ENCODE peak calls at places on chromosomes 4 and X, in five cellular contexts. One of them, this sample, is unnamed.

GRCh38 chrX:53049127-53049517 is 533 bp downstream of the GPR173 start:
- DNase-seq in esophagus squamous epithelium: no peak
- DNase-seq in tibial artery: no peak
- DNase-seq in lower leg skin: no peak
- DNase-seq in brain microvascular endothelial cell: no peak
- DNase-seq in this sample: no peak

GRCh38 chr4:76782837-76783236 is 115.1 kb downstream of the SOWAHB start:
- DNase-seq in esophagus squamous epithelium: no peak
- DNase-seq in tibial artery: no peak
- DNase-seq in lower leg skin: no peak
- DNase-seq in brain microvascular endothelial cell: peak; percentile 74
- DNase-seq in this sample: no peak

GRCh38 chrX:10631416-10632145 is 11.2 kb upstream of the MID1 start:
- DNase-seq in tibial artery: no peak
- DNase-seq in esophagus squamous epithelium: no peak
- DNase-seq in lower leg skin: no peak
- DNase-seq in brain microvascular endothelial cell: no peak
- DNase-seq in this sample: no peak

GRCh38 chr4:101158507-101158906 is 188.8 kb downstream of the PPP3CA start:
- DNase-seq in tibial artery: no peak
- DNase-seq in esophagus squamous epithelium: no peak
- DNase-seq in lower leg skin: no peak
- DNase-seq in brain microvascular endothelial cell: no peak
- DNase-seq in this sample: no peak

GRCh38 chr4:183142566-183143545 is 43.8 kb downstream of the WWC2 start:
- DNase-seq in lower leg skin: peak; percentile 87
- DNase-seq in brain microvascular endothelial cell: no peak
- DNase-seq in esophagus squamous epithelium: no peak
- DNase-seq in tibial artery: peak; percentile 43
- DNase-seq in this sample: peak; percentile 30

GRCh38 chr4:93203708-93204107 is 624.8 kb upstream of the ATOH1 start:
- DNase-seq in brain microvascular endothelial cell: no peak
- DNase-seq in tibial artery: no peak
- DNase-seq in lower leg skin: no peak
- DNase-seq in esophagus squamous epithelium: no peak
- DNase-seq in this sample: no peak

GRCh38 chrX:149721778-149722177 is 9.9 kb downstream of the MAGEA11 start:
- DNase-seq in brain microvascular endothelial cell: no peak
- DNase-seq in esophagus squamous epithelium: no peak
- DNase-seq in lower leg skin: peak; percentile 60
- DNase-seq in tibial artery: no peak
- DNase-seq in this sample: no peak

GRCh38 chrX:113892401-113892800 is 691.5 kb upstream of the HTR2C start:
- DNase-seq in esophagus squamous epithelium: no peak
- DNase-seq in brain microvascular endothelial cell: no peak
- DNase-seq in tibial artery: no peak
- DNase-seq in lower leg skin: no peak
- DNase-seq in this sample: no peak

GRCh38 chr4:76279462-76279861 is 27.1 kb upstream of the STBD1 start:
- DNase-seq in lower leg skin: no peak
- DNase-seq in brain microvascular endothelial cell: no peak
- DNase-seq in esophagus squamous epithelium: no peak
- DNase-seq in tibial artery: no peak
- DNase-seq in this sample: no peak

GRCh38 chr4:3470244-3471097 is 7.4 kb downstream of the DOK7 start:
- DNase-seq in lower leg skin: no peak
- DNase-seq in tibial artery: no peak
- DNase-seq in esophagus squamous epithelium: no peak
- DNase-seq in brain microvascular endothelial cell: no peak
- DNase-seq in this sample: peak; percentile 28

GRCh38 chr4:82500106-82500738 is 61.6 kb downstream of the TMEM150C start:
- DNase-seq in esophagus squamous epithelium: no peak
- DNase-seq in tibial artery: no peak
- DNase-seq in lower leg skin: no peak
- DNase-seq in brain microvascular endothelial cell: no peak
- DNase-seq in this sample: no peak

GRCh38 chr4:143531368-143531767 is 17.9 kb downstream of the SMARCA5 start:
- DNase-seq in lower leg skin: no peak
- DNase-seq in tibial artery: no peak
- DNase-seq in esophagus squamous epithelium: no peak
- DNase-seq in brain microvascular endothelial cell: no peak
- DNase-seq in this sample: no peak

GRCh38 chr4:81632581-81633247 is 161.0 kb upstream of the RASGEF1B start:
- DNase-seq in esophagus squamous epithelium: no peak
- DNase-seq in brain microvascular endothelial cell: no peak
- DNase-seq in lower leg skin: no peak
- DNase-seq in tibial artery: no peak
- DNase-seq in this sample: no peak

GRCh38 chr4:134634301-134634700 is 432.7 kb upstream of the PABPC4L start:
- DNase-seq in brain microvascular endothelial cell: no peak
- DNase-seq in esophagus squamous epithelium: no peak
- DNase-seq in lower leg skin: no peak
- DNase-seq in tibial artery: no peak
- DNase-seq in this sample: no peak

GRCh38 chr4:24248674-24249644 is 335.4 kb downstream of the DHX15 start:
- DNase-seq in lower leg skin: no peak
- DNase-seq in brain microvascular endothelial cell: no peak
- DNase-seq in tibial artery: no peak
- DNase-seq in esophagus squamous epithelium: no peak
- DNase-seq in this sample: no peak

GRCh38 chrX:29627833-29628232 is 587.5 kb upstream of the MAGEB2 start:
- DNase-seq in brain microvascular endothelial cell: peak; percentile 24
- DNase-seq in lower leg skin: no peak
- DNase-seq in tibial artery: no peak
- DNase-seq in esophagus squamous epithelium: no peak
- DNase-seq in this sample: no peak

GRCh38 chr4:39068907-39069306 is 6.9 kb downstream of the KLHL5 start:
- DNase-seq in esophagus squamous epithelium: no peak
- DNase-seq in lower leg skin: no peak
- DNase-seq in tibial artery: no peak
- DNase-seq in brain microvascular endothelial cell: no peak
- DNase-seq in this sample: no peak

GRCh38 chr4:73978886-73979285 is 2.9 kb downstream of the PF4 start:
- DNase-seq in lower leg skin: no peak
- DNase-seq in esophagus squamous epithelium: no peak
- DNase-seq in tibial artery: no peak
- DNase-seq in brain microvascular endothelial cell: peak; percentile 75
- DNase-seq in this sample: no peak

GRCh38 chrX:103063191-103063845 is 653 bp downstream of the BEX1 start:
- DNase-seq in tibial artery: no peak
- DNase-seq in esophagus squamous epithelium: no peak
- DNase-seq in lower leg skin: no peak
- DNase-seq in brain microvascular endothelial cell: peak; percentile 32
- DNase-seq in this sample: no peak

GRCh38 chr4:110085131-110085530 is 113.3 kb downstream of the ELOVL6 start:
- DNase-seq in brain microvascular endothelial cell: peak; percentile 45
- DNase-seq in tibial artery: no peak
- DNase-seq in esophagus squamous epithelium: no peak
- DNase-seq in lower leg skin: no peak
- DNase-seq in this sample: peak; percentile 71

GRCh38 chr4:11739992-11740391 is 311.3 kb upstream of the HS3ST1 start:
- DNase-seq in brain microvascular endothelial cell: no peak
- DNase-seq in tibial artery: no peak
- DNase-seq in lower leg skin: no peak
- DNase-seq in esophagus squamous epithelium: no peak
- DNase-seq in this sample: no peak

GRCh38 chrX:133373366-133374079 is 41.8 kb downstream of the GPC4 start:
- DNase-seq in lower leg skin: no peak
- DNase-seq in esophagus squamous epithelium: no peak
- DNase-seq in brain microvascular endothelial cell: no peak
- DNase-seq in tibial artery: no peak
- DNase-seq in this sample: no peak

GRCh38 chrX:37627602-37628001 is 56.1 kb downstream of the LANCL3 start:
- DNase-seq in brain microvascular endothelial cell: no peak
- DNase-seq in lower leg skin: no peak
- DNase-seq in tibial artery: no peak
- DNase-seq in esophagus squamous epithelium: no peak
- DNase-seq in this sample: no peak

GRCh38 chr4:1899149-1900086 is 28.2 kb downstream of the NSD2 start:
- DNase-seq in lower leg skin: peak; percentile 91
- DNase-seq in brain microvascular endothelial cell: peak; percentile 71
- DNase-seq in tibial artery: peak; percentile 61
- DNase-seq in esophagus squamous epithelium: peak; percentile 16
- DNase-seq in this sample: peak; percentile 68

GRCh38 chr4:46196086-46196485 is 72.2 kb upstream of the GABRG1 start:
- DNase-seq in lower leg skin: no peak
- DNase-seq in brain microvascular endothelial cell: no peak
- DNase-seq in esophagus squamous epithelium: no peak
- DNase-seq in tibial artery: no peak
- DNase-seq in this sample: no peak

GRCh38 chrX:46573331-46573895 is at the start of gene CHST7:
- DNase-seq in tibial artery: peak; percentile 60
- DNase-seq in lower leg skin: peak; percentile 91
- DNase-seq in esophagus squamous epithelium: no peak
- DNase-seq in brain microvascular endothelial cell: peak; percentile 53
- DNase-seq in this sample: peak; percentile 78

GRCh38 chrX:151505796-151506195 is 57.7 kb upstream of the PASD1 start:
- DNase-seq in tibial artery: no peak
- DNase-seq in brain microvascular endothelial cell: no peak
- DNase-seq in lower leg skin: no peak
- DNase-seq in esophagus squamous epithelium: no peak
- DNase-seq in this sample: peak; percentile 14
- TF ChIP-seq CTCF in tibial artery: no peak
- TF ChIP-seq CTCF in brain microvascular endothelial cell: no peak
- TF ChIP-seq CTCF in lower leg skin: no peak
- TF ChIP-seq CTCF in esophagus squamous epithelium: peak; percentile 31
- TF ChIP-seq CTCF in this sample: no peak

GRCh38 chrX:70979136-70979762 is 48.4 kb upstream of the SLC7A3 start:
- DNase-seq in lower leg skin: no peak
- DNase-seq in tibial artery: no peak
- DNase-seq in esophagus squamous epithelium: no peak
- DNase-seq in brain microvascular endothelial cell: peak; percentile 55
- DNase-seq in this sample: peak; percentile 1
- TF ChIP-seq CTCF in lower leg skin: no peak
- TF ChIP-seq CTCF in tibial artery: no peak
- TF ChIP-seq CTCF in esophagus squamous epithelium: no peak
- TF ChIP-seq CTCF in brain microvascular endothelial cell: peak; percentile 68
- TF ChIP-seq CTCF in this sample: no peak

DNA sequence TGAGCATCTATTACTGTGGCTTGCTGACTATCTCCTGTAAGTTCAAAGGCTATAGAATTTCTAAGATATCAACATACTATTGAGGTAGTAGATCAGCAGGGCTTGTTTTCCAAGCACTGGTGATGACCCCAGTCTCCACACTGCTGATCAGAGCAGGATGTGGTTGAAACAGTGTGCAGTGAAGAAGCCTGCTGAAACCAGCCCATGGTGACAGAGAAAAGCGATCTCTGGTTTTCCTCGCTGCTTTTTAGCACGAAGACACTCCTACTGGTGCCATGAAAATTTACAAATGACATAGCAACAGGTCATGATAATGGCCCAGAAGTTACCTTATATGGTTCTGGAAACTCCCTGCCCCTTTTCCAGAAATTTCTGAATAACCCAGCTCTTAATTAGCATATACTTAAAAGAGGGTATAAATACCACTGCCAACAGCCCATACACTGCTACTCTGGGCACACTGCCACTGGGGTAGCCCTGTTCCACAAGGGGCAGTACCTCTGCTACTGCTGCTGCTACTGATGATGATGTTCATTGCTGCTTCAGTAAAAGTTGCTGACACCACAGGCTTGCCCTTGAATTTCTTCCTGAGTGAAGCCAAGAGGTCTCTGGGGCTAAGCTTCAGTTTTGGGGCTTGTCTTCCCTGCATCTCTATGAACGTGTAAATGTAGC is 1689.5 kb upstream of the PCDH10 start:
- DNase-seq in lower leg skin: no peak
- DNase-seq in esophagus squamous epithelium: no peak
- DNase-seq in brain microvascular endothelial cell: no peak
- DNase-seq in tibial artery: no peak
- DNase-seq in this sample: peak; percentile 1
- TF ChIP-seq CTCF in lower leg skin: no peak
- TF ChIP-seq CTCF in esophagus squamous epithelium: no peak
- TF ChIP-seq CTCF in brain microvascular endothelial cell: no peak
- TF ChIP-seq CTCF in tibial artery: no peak
- TF ChIP-seq CTCF in this sample: no peak

GRCh38 chr4:147526272-147526654 is 45.4 kb downstream of the EDNRA start:
- DNase-seq in esophagus squamous epithelium: no peak
- DNase-seq in brain microvascular endothelial cell: no peak
- DNase-seq in tibial artery: no peak
- DNase-seq in lower leg skin: no peak
- DNase-seq in this sample: no peak
- TF ChIP-seq CTCF in esophagus squamous epithelium: no peak
- TF ChIP-seq CTCF in brain microvascular endothelial cell: peak; percentile 53
- TF ChIP-seq CTCF in tibial artery: no peak
- TF ChIP-seq CTCF in lower leg skin: no peak
- TF ChIP-seq CTCF in this sample: no peak

DNA sequence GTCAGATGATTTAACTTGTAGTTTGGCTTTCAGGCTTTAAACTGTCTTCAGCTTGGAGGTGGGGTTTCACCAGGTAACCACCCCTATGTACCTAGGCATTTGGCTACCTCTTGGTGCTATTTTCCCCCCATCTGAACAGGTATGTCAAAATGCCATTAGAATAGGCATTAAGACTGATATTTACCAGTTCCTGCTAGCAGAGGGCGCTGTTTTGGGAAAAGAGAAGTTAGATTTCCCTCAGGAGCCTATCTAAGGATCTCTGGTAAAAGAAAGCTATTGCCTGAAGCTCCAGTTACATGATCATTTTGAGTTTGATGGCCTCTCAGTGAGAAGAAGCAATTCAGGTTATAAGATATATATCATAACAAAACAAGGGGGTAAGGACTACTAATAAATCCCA is 879.1 kb downstream of the SH3BGRL start:
- DNase-seq in esophagus squamous epithelium: no peak
- DNase-seq in lower leg skin: no peak
- DNase-seq in brain microvascular endothelial cell: no peak
- DNase-seq in tibial artery: no peak
- DNase-seq in this sample: peak; percentile 8
- TF ChIP-seq CTCF in esophagus squamous epithelium: no peak
- TF ChIP-seq CTCF in lower leg skin: no peak
- TF ChIP-seq CTCF in brain microvascular endothelial cell: no peak
- TF ChIP-seq CTCF in tibial artery: no peak
- TF ChIP-seq CTCF in this sample: no peak

GRCh38 chrX:27186671-27187070 is 276.5 kb downstream of the PPP4R3C start:
- DNase-seq in tibial artery: no peak
- DNase-seq in esophagus squamous epithelium: no peak
- DNase-seq in brain microvascular endothelial cell: peak; percentile 38
- DNase-seq in lower leg skin: no peak
- DNase-seq in this sample: peak; percentile 31
- TF ChIP-seq CTCF in tibial artery: peak; percentile 52
- TF ChIP-seq CTCF in esophagus squamous epithelium: peak; percentile 57
- TF ChIP-seq CTCF in brain microvascular endothelial cell: peak; percentile 77
- TF ChIP-seq CTCF in lower leg skin: no peak
- TF ChIP-seq CTCF in this sample: peak; percentile 57

This sample was measured in Calu3.